ENCODE peak calls at places on chromosomes 16 and 17, in six cellular contexts. One of them, this sample, is unnamed.

GRCh38 chr17:31522987-31523495 is 131.6 kb downstream of the RAB11FIP4 start:
- DNase-seq in lung: no peak
- DNase-seq in endothelial cell: no peak
- DNase-seq in omental fat pad: no peak
- DNase-seq in B cell: no peak
- DNase-seq in AG09309: no peak
- DNase-seq in this sample: peak; percentile 40

GRCh38 chr17:81414751-81415516 is 19.7 kb downstream of the BAHCC1 start:
- DNase-seq in lung: no peak
- DNase-seq in endothelial cell: no peak
- DNase-seq in omental fat pad: no peak
- DNase-seq in B cell: no peak
- DNase-seq in AG09309: no peak
- DNase-seq in this sample: no peak

GRCh38 chr17:31596382-31597323 is 205.2 kb downstream of the RAB11FIP4 start:
- DNase-seq in lung: peak; percentile 34
- DNase-seq in endothelial cell: peak; percentile 30
- DNase-seq in omental fat pad: no peak
- DNase-seq in B cell: peak; percentile 73
- DNase-seq in AG09309: peak; percentile 95
- DNase-seq in this sample: peak; percentile 97

GRCh38 chr17:74686761-74687160 is 26.0 kb downstream of the CD300LF start:
- DNase-seq in lung: no peak
- DNase-seq in endothelial cell: no peak
- DNase-seq in omental fat pad: no peak
- DNase-seq in B cell: no peak
- DNase-seq in AG09309: no peak
- DNase-seq in this sample: peak; percentile 82

GRCh38 chr17:76268991-76269981 is 4.1 kb downstream of the UBALD2 start:
- DNase-seq in lung: no peak
- DNase-seq in endothelial cell: no peak
- DNase-seq in omental fat pad: no peak
- DNase-seq in B cell: peak; percentile 37
- DNase-seq in AG09309: no peak
- DNase-seq in this sample: no peak

GRCh38 chr17:4968166-4968915 is 724 bp upstream of the SPAG7 start:
- DNase-seq in lung: no peak
- DNase-seq in endothelial cell: peak; percentile 32
- DNase-seq in omental fat pad: no peak
- DNase-seq in B cell: no peak
- DNase-seq in AG09309: no peak
- DNase-seq in this sample: no peak

GRCh38 chr17:64155751-64156544 is 26.0 kb upstream of the ERN1 start:
- DNase-seq in lung: peak; percentile 44
- DNase-seq in endothelial cell: no peak
- DNase-seq in omental fat pad: no peak
- DNase-seq in B cell: no peak
- DNase-seq in AG09309: no peak
- DNase-seq in this sample: no peak

GRCh38 chr17:49730078-49730786 is 22.5 kb upstream of the SLC35B1 start:
- DNase-seq in lung: peak; percentile 56
- DNase-seq in endothelial cell: no peak
- DNase-seq in omental fat pad: peak; percentile 25
- DNase-seq in B cell: no peak
- DNase-seq in AG09309: peak; percentile 67
- DNase-seq in this sample: no peak

GRCh38 chr17:74211929-74212261 is 1.5 kb upstream of the TTYH2 start:
- DNase-seq in lung: no peak
- DNase-seq in endothelial cell: no peak
- DNase-seq in omental fat pad: no peak
- DNase-seq in B cell: no peak
- DNase-seq in AG09309: no peak
- DNase-seq in this sample: no peak

GRCh38 chr16:31094088-31094423 is 541 bp downstream of the VKORC1 start:
- DNase-seq in lung: no peak
- DNase-seq in endothelial cell: no peak
- DNase-seq in omental fat pad: no peak
- DNase-seq in B cell: no peak
- DNase-seq in AG09309: no peak
- DNase-seq in this sample: peak; percentile 41

GRCh38 chr17:82152556-82153294 is 54.7 kb upstream of the FASN start:
- DNase-seq in lung: peak; percentile 59
- DNase-seq in endothelial cell: no peak
- DNase-seq in omental fat pad: no peak
- DNase-seq in B cell: no peak
- DNase-seq in AG09309: no peak
- DNase-seq in this sample: no peak

GRCh38 chr16:13480801-13481200 is 439.2 kb upstream of the ERCC4 start:
- DNase-seq in lung: no peak
- DNase-seq in endothelial cell: no peak
- DNase-seq in omental fat pad: no peak
- DNase-seq in B cell: no peak
- DNase-seq in AG09309: no peak
- DNase-seq in this sample: no peak

GRCh38 chr16:65201446-65202010 is 79.7 kb upstream of the CDH11 start:
- DNase-seq in lung: no peak
- DNase-seq in endothelial cell: no peak
- DNase-seq in omental fat pad: no peak
- DNase-seq in B cell: no peak
- DNase-seq in AG09309: no peak
- DNase-seq in this sample: no peak

GRCh38 chr16:85759631-85760419 is 8.9 kb upstream of the C16orf74 start:
- DNase-seq in lung: no peak
- DNase-seq in endothelial cell: peak; percentile 33
- DNase-seq in omental fat pad: no peak
- DNase-seq in B cell: peak; percentile 76
- DNase-seq in AG09309: no peak
- DNase-seq in this sample: no peak

GRCh38 chr17:55727275-55727674 is 4.6 kb upstream of the TMEM100 start:
- DNase-seq in lung: no peak
- DNase-seq in endothelial cell: no peak
- DNase-seq in omental fat pad: no peak
- DNase-seq in B cell: no peak
- DNase-seq in AG09309: no peak
- DNase-seq in this sample: no peak

GRCh38 chr16:14301150-14302030 is 230.3 kb downstream of the MRTFB start:
- DNase-seq in lung: no peak
- DNase-seq in endothelial cell: no peak
- DNase-seq in omental fat pad: no peak
- DNase-seq in B cell: peak; percentile 27
- DNase-seq in AG09309: no peak
- DNase-seq in this sample: no peak

GRCh38 chr17:71237903-71238538 is 882.8 kb upstream of the SOX9 start:
- DNase-seq in lung: no peak
- DNase-seq in endothelial cell: no peak
- DNase-seq in omental fat pad: no peak
- DNase-seq in B cell: no peak
- DNase-seq in AG09309: peak; percentile 37
- DNase-seq in this sample: no peak

GRCh38 chr17:80872999-80873951 is 118.4 kb upstream of the CHMP6 start:
- DNase-seq in lung: no peak
- DNase-seq in endothelial cell: no peak
- DNase-seq in omental fat pad: no peak
- DNase-seq in B cell: no peak
- DNase-seq in AG09309: no peak
- DNase-seq in this sample: peak; percentile 90

GRCh38 chr16:81357711-81358270 is 43.0 kb downstream of the GAN start:
- DNase-seq in lung: no peak
- DNase-seq in endothelial cell: no peak
- DNase-seq in omental fat pad: no peak
- DNase-seq in B cell: no peak
- DNase-seq in AG09309: no peak
- DNase-seq in this sample: no peak

GRCh38 chr16:51148674-51149228 is 2.3 kb downstream of the SALL1 start:
- DNase-seq in lung: no peak
- DNase-seq in endothelial cell: no peak
- DNase-seq in omental fat pad: no peak
- DNase-seq in B cell: no peak
- DNase-seq in AG09309: no peak
- DNase-seq in this sample: no peak

GRCh38 chr17:18257747-18258355 is 687 bp downstream of the FLII start:
- DNase-seq in lung: peak; percentile 81
- DNase-seq in endothelial cell: peak; percentile 67
- DNase-seq in omental fat pad: peak; percentile 52
- DNase-seq in B cell: peak; percentile 66
- DNase-seq in AG09309: no peak
- DNase-seq in this sample: peak; percentile 92
- TF ChIP-seq CTCF in lung: no peak
- TF ChIP-seq CTCF in endothelial cell: no peak
- TF ChIP-seq CTCF in omental fat pad: no peak
- TF ChIP-seq CTCF in B cell: no peak
- TF ChIP-seq CTCF in AG09309: no peak
- TF ChIP-seq CTCF in this sample: no peak

DNA sequence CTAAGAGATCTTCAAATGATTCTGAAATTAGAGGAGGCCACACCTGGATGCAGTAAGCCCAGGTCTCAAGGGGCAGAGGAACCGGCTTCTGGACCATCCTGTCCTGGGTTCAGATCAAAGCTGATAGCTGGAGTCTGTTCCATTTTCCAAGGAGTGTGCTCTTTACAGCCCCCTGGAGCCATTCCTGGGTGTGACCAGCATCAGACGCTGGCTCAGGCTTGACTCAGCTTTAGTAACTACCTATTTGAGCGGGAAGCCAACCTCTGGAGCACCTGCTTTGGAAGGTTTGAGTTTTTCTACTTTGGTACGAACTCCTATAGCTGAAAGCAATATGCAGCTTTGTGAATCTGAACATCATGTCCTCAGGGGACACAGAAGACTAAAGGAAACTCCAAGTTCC is 12.9 kb upstream of the BBS2 start:
- DNase-seq in lung: no peak
- DNase-seq in endothelial cell: no peak
- DNase-seq in omental fat pad: no peak
- DNase-seq in B cell: no peak
- DNase-seq in AG09309: no peak
- DNase-seq in this sample: no peak
- TF ChIP-seq CTCF in lung: no peak
- TF ChIP-seq CTCF in endothelial cell: no peak
- TF ChIP-seq CTCF in omental fat pad: no peak
- TF ChIP-seq CTCF in B cell: no peak
- TF ChIP-seq CTCF in AG09309: no peak
- TF ChIP-seq CTCF in this sample: no peak

GRCh38 chr17:44188757-44189403 is 2.1 kb downstream of the TMUB2 start:
- DNase-seq in lung: no peak
- DNase-seq in endothelial cell: no peak
- DNase-seq in omental fat pad: no peak
- DNase-seq in B cell: no peak
- DNase-seq in AG09309: no peak
- DNase-seq in this sample: no peak

GRCh38 chr17:44186307-44187130 is at the start of gene TMUB2:
- DNase-seq in lung: peak; percentile 99
- DNase-seq in endothelial cell: peak; percentile 99
- DNase-seq in omental fat pad: peak; percentile 95
- DNase-seq in B cell: peak; percentile 99
- DNase-seq in AG09309: peak; percentile 99
- DNase-seq in this sample: peak; percentile 99

GRCh38 chr17:44184212-44184810 is 2.5 kb upstream of the TMUB2 start:
- DNase-seq in lung: no peak
- DNase-seq in endothelial cell: no peak
- DNase-seq in omental fat pad: no peak
- DNase-seq in B cell: no peak
- DNase-seq in AG09309: no peak
- DNase-seq in this sample: no peak

GRCh38 chr17:44190496-44190895 is 3.7 kb downstream of the TMUB2 start:
- DNase-seq in lung: no peak
- DNase-seq in endothelial cell: no peak
- DNase-seq in omental fat pad: no peak
- DNase-seq in B cell: no peak
- DNase-seq in AG09309: no peak
- DNase-seq in this sample: no peak

DNA sequence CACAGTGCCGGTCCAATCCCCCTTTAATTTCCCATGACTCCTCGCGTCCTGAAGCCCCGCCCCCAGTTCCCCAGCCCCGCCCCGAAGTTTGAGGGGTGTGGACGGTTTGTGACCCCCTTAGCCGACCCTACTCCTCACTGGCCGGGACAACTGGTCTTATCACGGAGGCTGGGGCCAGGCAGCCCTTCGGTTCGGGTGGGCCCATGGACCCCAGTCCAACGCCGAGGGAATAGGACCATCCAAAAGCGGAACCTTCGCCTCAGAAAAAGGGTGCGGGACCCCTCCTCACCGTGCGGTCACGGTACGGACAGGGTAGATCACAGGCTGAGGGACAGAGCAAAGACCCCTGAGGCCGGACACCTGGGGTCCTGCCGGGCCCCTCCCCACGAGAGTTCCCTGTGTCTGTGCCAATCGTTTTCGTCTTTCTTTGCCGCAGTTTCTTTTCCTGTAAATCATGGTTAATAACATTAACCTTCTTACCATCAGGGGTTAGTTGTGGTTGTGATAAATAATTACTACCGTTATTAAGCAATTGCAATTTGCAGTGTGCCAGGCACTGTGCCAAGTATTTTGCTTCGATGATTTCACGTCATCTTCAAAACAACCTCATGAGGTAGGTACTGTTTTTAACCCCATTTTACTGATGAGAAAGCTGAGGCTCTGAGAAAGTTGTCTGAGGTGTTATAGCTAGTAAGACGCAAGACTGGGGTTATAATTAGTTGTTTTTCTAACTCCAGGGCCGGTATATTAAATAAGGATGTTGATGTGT is 543 bp downstream of the TMUB2 start:
- DNase-seq in lung: no peak
- DNase-seq in endothelial cell: no peak
- DNase-seq in omental fat pad: peak; percentile 59
- DNase-seq in B cell: peak; percentile 51
- DNase-seq in AG09309: no peak
- DNase-seq in this sample: peak; percentile 62
- TF ChIP-seq CTCF in lung: no peak
- TF ChIP-seq CTCF in endothelial cell: no peak
- TF ChIP-seq CTCF in omental fat pad: no peak
- TF ChIP-seq CTCF in B cell: no peak
- TF ChIP-seq CTCF in AG09309: no peak
- TF ChIP-seq CTCF in this sample: no peak

DNA sequence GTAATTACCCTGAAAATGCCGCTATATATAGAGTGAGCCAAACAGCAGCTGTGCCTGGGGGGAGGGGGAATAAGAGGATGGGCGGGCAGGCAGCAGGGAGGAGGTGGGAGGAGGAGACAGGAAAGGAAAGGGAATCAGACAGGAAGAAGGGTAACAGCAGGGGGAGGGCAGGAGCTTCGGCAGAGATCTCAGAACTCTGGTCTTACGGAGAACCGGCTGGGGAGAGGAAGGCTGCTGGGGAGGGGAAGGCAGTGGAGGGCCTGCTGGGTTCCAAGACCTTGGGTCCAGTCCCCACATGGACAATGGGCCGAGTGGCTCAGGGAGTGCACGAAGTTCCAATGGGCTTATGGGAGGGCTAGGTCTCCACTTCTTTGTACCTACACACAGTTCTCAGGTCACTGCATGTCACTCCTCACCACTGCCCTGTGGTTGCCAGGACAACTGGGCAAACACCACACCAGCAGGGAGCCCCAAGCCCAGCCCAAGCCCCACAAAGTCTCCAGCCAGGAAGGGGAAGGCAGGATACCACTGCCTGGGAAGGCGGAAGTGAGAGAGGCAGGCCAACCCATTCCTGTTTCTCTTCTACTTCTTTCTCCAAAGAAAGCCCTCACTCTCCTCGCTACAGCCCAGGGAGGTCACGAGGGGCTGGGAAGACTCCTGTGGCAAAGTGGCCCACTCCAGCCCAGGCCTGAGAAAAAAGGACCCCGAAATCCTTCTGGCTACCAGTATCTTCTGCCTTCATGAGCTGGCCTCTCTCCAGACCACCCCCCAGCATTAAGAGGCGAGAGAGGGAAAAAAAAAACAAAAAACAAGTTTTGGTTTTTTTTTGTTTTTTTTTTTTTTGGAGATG is 25.3 kb downstream of the G6PC3 start:
- DNase-seq in lung: peak; percentile 51
- DNase-seq in endothelial cell: peak; percentile 84
- DNase-seq in omental fat pad: no peak
- DNase-seq in B cell: no peak
- DNase-seq in AG09309: peak; percentile 70
- DNase-seq in this sample: peak; percentile 59
- TF ChIP-seq CTCF in lung: no peak
- TF ChIP-seq CTCF in endothelial cell: no peak
- TF ChIP-seq CTCF in omental fat pad: no peak
- TF ChIP-seq CTCF in B cell: no peak
- TF ChIP-seq CTCF in AG09309: peak; percentile 32
- TF ChIP-seq CTCF in this sample: no peak

This sample was measured in CD14-positive monocyte.